ENCODE peak calls at places on chromosome 9, in four cellular contexts. M is PC-9, D is left ventricle myocardium inferior, Y is hepatic stellate cell. N is an unnamed sample.

GRCh38 chr9:99345936-99346335 is 123.9 kb downstream of the SEC61B start:
- DNase-seq in D (no peak), Y (no peak), M (peak; percentile 38), N (no peak)

GRCh38 chr9:125878241-125878640 is 131.1 kb downstream of the PBX3 start:
- DNase-seq in M (no peak), D (no peak), Y (no peak), N (no peak)

GRCh38 chr9:134814598-134815215 is 65.9 kb upstream of the FCN2 start:
- DNase-seq in D (no peak), M (no peak), Y (peak; percentile 61), N (no peak)

GRCh38 chr9:134196911-134197310 is 32.5 kb upstream of the RNU6ATAC start:
- DNase-seq in D (no peak), M (no peak), Y (no peak), N (no peak)

GRCh38 chr9:93139365-93140182 is 5.5 kb upstream of the NINJ1 start:
- DNase-seq in Y (no peak), M (no peak), D (no peak), N (no peak)

GRCh38 chr9:27329292-27329691 is 32.3 kb upstream of the EQTN start:
- DNase-seq in Y (no peak), M (no peak), D (no peak), N (no peak)

GRCh38 chr9:124450241-124450924 is at the start of gene ADGRD2:
- DNase-seq in M (no peak), Y (no peak), D (no peak), N (no peak)

GRCh38 chr9:77997611-77998349 is 33.8 kb downstream of the GNAQ start:
- DNase-seq in D (peak; percentile 43), M (no peak), Y (no peak), N (no peak)

GRCh38 chr9:133658442-133659431 is 22.6 kb downstream of the DBH start:
- DNase-seq in D (peak; percentile 37), M (no peak), Y (peak; percentile 73), N (no peak)

GRCh38 chr9:120402741-120403542 is 177.0 kb downstream of the CDK5RAP2 start:
- DNase-seq in M (peak; percentile 82), D (no peak), Y (peak; percentile 80), N (no peak)

GRCh38 chr9:3014164-3014563 is 170.3 kb upstream of the PUM3 start:
- DNase-seq in D (no peak), M (no peak), Y (no peak), N (no peak)

GRCh38 chr9:133823189-133824105 is 85.3 kb upstream of the SARDH start:
- DNase-seq in D (no peak), Y (no peak), M (no peak), N (no peak)

GRCh38 chr9:38226491-38226951 is 157.5 kb upstream of the SHB start:
- DNase-seq in M (peak; percentile 70), Y (no peak), D (no peak), N (no peak)

GRCh38 chr9:134593286-134593685 is 48.3 kb upstream of the COL5A1 start:
- DNase-seq in Y (no peak), D (no peak), M (no peak), N (no peak)

GRCh38 chr9:12973702-12974101 is 198.9 kb downstream of the LURAP1L start:
- DNase-seq in M (no peak), Y (no peak), D (no peak), N (no peak)

GRCh38 chr9:132244582-132245455 is 83.0 kb downstream of the NTNG2 start:
- DNase-seq in D (peak; percentile 40), Y (peak; percentile 67), M (no peak), N (no peak)

GRCh38 chr9:79572891-79573696 is 1.3 kb downstream of the TLE4 start:
- DNase-seq in Y (peak; percentile 31), M (no peak), D (peak; percentile 59), N (no peak)

GRCh38 chr9:117164512-117164911 is 250.3 kb downstream of the ASTN2 start:
- DNase-seq in Y (no peak), M (no peak), D (no peak), N (no peak)

GRCh38 chr9:98327249-98327561 is 71.8 kb upstream of the TBC1D2 start:
- DNase-seq in D (no peak), M (no peak), Y (no peak), N (no peak)

GRCh38 chr9:128104171-128104618 is 23.3 kb downstream of the PTGES2 start:
- DNase-seq in M (no peak), Y (no peak), D (no peak), N (peak; percentile 66)

GRCh38 chr9:38682713-38683112 is 37.2 kb downstream of the FAM240B start:
- DNase-seq in D (no peak), M (peak; percentile 76), Y (peak; percentile 22), N (no peak)

GRCh38 chr9:4750021-4750673 is 9.1 kb upstream of the AK3 start:
- DNase-seq in Y (no peak), M (no peak), D (no peak), N (peak; percentile 65)

GRCh38 chr9:120151806-120152205 is 428.2 kb downstream of the CDK5RAP2 start:
- DNase-seq in M (no peak), D (no peak), Y (no peak), N (peak; percentile 26)

GRCh38 chr9:128192601-128193371 is 1.4 kb upstream of the CIZ1 start:
- DNase-seq in D (peak; percentile 61), M (peak; percentile 96), Y (peak; percentile 64), N (peak; percentile 89)

GRCh38 chr9:112348257-112348992 is 15.0 kb upstream of the PTBP3 start:
- DNase-seq in M (no peak), Y (peak; percentile 41), D (peak; percentile 80), N (peak; percentile 71)

GRCh38 chr9:98271479-98271878 is 16.0 kb upstream of the TBC1D2 start:
- DNase-seq in D (no peak), M (no peak), Y (no peak), N (no peak)

GRCh38 chr9:37906312-37907239 is 2.6 kb upstream of the SLC25A51 start:
- DNase-seq in M (no peak), Y (no peak), D (no peak), N (no peak)

N was measured in cerebellar cortex.